ENCODE peak calls at places on chromosomes 1 and 21, in eight cellular contexts. One of them, this sample, is unnamed. For H3K36me3, the result is how much of the 10 kb centered on the place peaks cover.

GRCh38 chr1:204980870-204981405 is 62.1 kb upstream of the CNTN2 start:
- DNase-seq in sigmoid colon: no peak
- DNase-seq in gastrocnemius medialis: no peak
- DNase-seq in GM23248: no peak
- DNase-seq in left ventricle myocardium inferior: no peak
- DNase-seq in hepatocyte: no peak
- DNase-seq in right atrium auricular region: no peak
- DNase-seq in brain microvascular endothelial cell: no peak
- DNase-seq in this sample: no peak

GRCh38 chr1:232728507-232729263 is 76.5 kb upstream of the MAP10 start:
- DNase-seq in brain microvascular endothelial cell: no peak
- DNase-seq in GM23248: peak
- DNase-seq in hepatocyte: no peak
- DNase-seq in left ventricle myocardium inferior: no peak
- DNase-seq in right atrium auricular region: no peak
- DNase-seq in sigmoid colon: no peak
- DNase-seq in gastrocnemius medialis: no peak
- DNase-seq in this sample: no peak

GRCh38 chr1:237470712-237471310 is 419.9 kb downstream of the ZP4 start:
- DNase-seq in left ventricle myocardium inferior: peak
- DNase-seq in hepatocyte: no peak
- DNase-seq in gastrocnemius medialis: no peak
- DNase-seq in GM23248: no peak
- DNase-seq in sigmoid colon: no peak
- DNase-seq in brain microvascular endothelial cell: no peak
- DNase-seq in right atrium auricular region: no peak
- DNase-seq in this sample: peak

GRCh38 chr1:1332774-1333480 is 1.8 kb downstream of the TAS1R3 start:
- DNase-seq in gastrocnemius medialis: peak
- DNase-seq in sigmoid colon: no peak
- DNase-seq in GM23248: no peak
- DNase-seq in hepatocyte: no peak
- DNase-seq in right atrium auricular region: no peak
- DNase-seq in left ventricle myocardium inferior: no peak
- DNase-seq in brain microvascular endothelial cell: no peak
- DNase-seq in this sample: no peak

GRCh38 chr1:234186037-234186688 is 187.1 kb upstream of the COA6 start:
- DNase-seq in gastrocnemius medialis: peak
- DNase-seq in GM23248: peak
- DNase-seq in brain microvascular endothelial cell: no peak
- DNase-seq in left ventricle myocardium inferior: no peak
- DNase-seq in sigmoid colon: no peak
- DNase-seq in right atrium auricular region: peak
- DNase-seq in hepatocyte: peak
- DNase-seq in this sample: no peak

GRCh38 chr1:209844695-209845404 is 17.1 kb downstream of the UTP25 start:
- DNase-seq in GM23248: no peak
- DNase-seq in right atrium auricular region: no peak
- DNase-seq in left ventricle myocardium inferior: no peak
- DNase-seq in hepatocyte: no peak
- DNase-seq in brain microvascular endothelial cell: no peak
- DNase-seq in sigmoid colon: no peak
- DNase-seq in gastrocnemius medialis: no peak
- DNase-seq in this sample: no peak

GRCh38 chr1:240293706-240294105 is 202.0 kb downstream of the FMN2 start:
- DNase-seq in hepatocyte: no peak
- DNase-seq in right atrium auricular region: no peak
- DNase-seq in left ventricle myocardium inferior: no peak
- DNase-seq in GM23248: no peak
- DNase-seq in brain microvascular endothelial cell: no peak
- DNase-seq in gastrocnemius medialis: no peak
- DNase-seq in sigmoid colon: no peak
- DNase-seq in this sample: no peak

GRCh38 chr1:170678196-170678595 is 14.3 kb downstream of the PRRX1 start:
- DNase-seq in right atrium auricular region: no peak
- DNase-seq in gastrocnemius medialis: peak
- DNase-seq in hepatocyte: no peak
- DNase-seq in sigmoid colon: no peak
- DNase-seq in GM23248: peak
- DNase-seq in brain microvascular endothelial cell: no peak
- DNase-seq in left ventricle myocardium inferior: no peak
- DNase-seq in this sample: no peak

GRCh38 chr1:181099152-181100014 is 10.9 kb downstream of the IER5 start:
- DNase-seq in right atrium auricular region: no peak
- DNase-seq in left ventricle myocardium inferior: no peak
- DNase-seq in hepatocyte: peak
- DNase-seq in gastrocnemius medialis: no peak
- DNase-seq in sigmoid colon: no peak
- DNase-seq in brain microvascular endothelial cell: no peak
- DNase-seq in GM23248: peak
- DNase-seq in this sample: no peak

GRCh38 chr21:26849428-26850115 is 4.4 kb upstream of the ADAMTS1 start:
- DNase-seq in GM23248: peak
- DNase-seq in left ventricle myocardium inferior: no peak
- DNase-seq in hepatocyte: peak
- DNase-seq in gastrocnemius medialis: no peak
- DNase-seq in sigmoid colon: no peak
- DNase-seq in brain microvascular endothelial cell: peak
- DNase-seq in right atrium auricular region: no peak
- DNase-seq in this sample: peak

GRCh38 chr1:41331546-41331917 is 29.7 kb upstream of the FOXO6 start:
- DNase-seq in left ventricle myocardium inferior: no peak
- DNase-seq in brain microvascular endothelial cell: no peak
- DNase-seq in hepatocyte: no peak
- DNase-seq in GM23248: no peak
- DNase-seq in sigmoid colon: no peak
- DNase-seq in gastrocnemius medialis: no peak
- DNase-seq in right atrium auricular region: no peak
- DNase-seq in this sample: no peak

GRCh38 chr1:205916541-205916940 is 26.7 kb downstream of the SLC26A9 start:
- DNase-seq in hepatocyte: no peak
- DNase-seq in sigmoid colon: no peak
- DNase-seq in right atrium auricular region: peak
- DNase-seq in left ventricle myocardium inferior: no peak
- DNase-seq in GM23248: peak
- DNase-seq in gastrocnemius medialis: peak
- DNase-seq in brain microvascular endothelial cell: peak
- DNase-seq in this sample: no peak

GRCh38 chr1:243575070-243575469 is 275.0 kb downstream of the AKT3 start:
- DNase-seq in right atrium auricular region: no peak
- DNase-seq in hepatocyte: no peak
- DNase-seq in left ventricle myocardium inferior: no peak
- DNase-seq in gastrocnemius medialis: no peak
- DNase-seq in sigmoid colon: no peak
- DNase-seq in GM23248: no peak
- DNase-seq in brain microvascular endothelial cell: no peak
- DNase-seq in this sample: no peak

GRCh38 chr1:176338897-176339296 is 124.1 kb upstream of the PAPPA2 start:
- DNase-seq in hepatocyte: no peak
- DNase-seq in brain microvascular endothelial cell: no peak
- DNase-seq in gastrocnemius medialis: no peak
- DNase-seq in left ventricle myocardium inferior: no peak
- DNase-seq in right atrium auricular region: no peak
- DNase-seq in sigmoid colon: no peak
- DNase-seq in GM23248: peak
- DNase-seq in this sample: no peak

GRCh38 chr21:45576838-45577737 is 34.8 kb upstream of the SLC19A1 start:
- DNase-seq in sigmoid colon: peak
- DNase-seq in gastrocnemius medialis: no peak
- DNase-seq in left ventricle myocardium inferior: peak
- DNase-seq in brain microvascular endothelial cell: no peak
- DNase-seq in hepatocyte: peak
- DNase-seq in right atrium auricular region: no peak
- DNase-seq in GM23248: no peak
- DNase-seq in this sample: no peak

GRCh38 chr1:204702552-204703270 is 17.2 kb upstream of the LRRN2 start:
- DNase-seq in sigmoid colon: no peak
- DNase-seq in right atrium auricular region: no peak
- DNase-seq in GM23248: no peak
- DNase-seq in left ventricle myocardium inferior: no peak
- DNase-seq in brain microvascular endothelial cell: no peak
- DNase-seq in hepatocyte: no peak
- DNase-seq in gastrocnemius medialis: no peak
- DNase-seq in this sample: no peak

GRCh38 chr1:155834296-155834926 is 22.6 kb downstream of the GON4L start:
- DNase-seq in gastrocnemius medialis: no peak
- DNase-seq in hepatocyte: no peak
- DNase-seq in GM23248: peak
- DNase-seq in left ventricle myocardium inferior: no peak
- DNase-seq in brain microvascular endothelial cell: peak
- DNase-seq in sigmoid colon: no peak
- DNase-seq in right atrium auricular region: peak
- DNase-seq in this sample: no peak

GRCh38 chr1:204079608-204079999 is 6.7 kb downstream of the SOX13 start:
- DNase-seq in left ventricle myocardium inferior: no peak
- DNase-seq in right atrium auricular region: no peak
- DNase-seq in GM23248: no peak
- DNase-seq in brain microvascular endothelial cell: no peak
- DNase-seq in hepatocyte: no peak
- DNase-seq in sigmoid colon: peak
- DNase-seq in gastrocnemius medialis: no peak
- DNase-seq in this sample: no peak

GRCh38 chr1:14137411-14138134 is 437.6 kb downstream of the PRDM2 start:
- DNase-seq in right atrium auricular region: no peak
- DNase-seq in GM23248: no peak
- DNase-seq in gastrocnemius medialis: no peak
- DNase-seq in brain microvascular endothelial cell: no peak
- DNase-seq in hepatocyte: no peak
- DNase-seq in left ventricle myocardium inferior: no peak
- DNase-seq in sigmoid colon: no peak
- DNase-seq in this sample: no peak

GRCh38 chr1:14138627-14139026 is 438.6 kb downstream of the PRDM2 start:
- DNase-seq in gastrocnemius medialis: no peak
- DNase-seq in right atrium auricular region: no peak
- DNase-seq in brain microvascular endothelial cell: no peak
- DNase-seq in left ventricle myocardium inferior: no peak
- DNase-seq in hepatocyte: no peak
- DNase-seq in sigmoid colon: no peak
- DNase-seq in GM23248: no peak
- DNase-seq in this sample: no peak

GRCh38 chr1:14138135-14138506 is 438.1 kb downstream of the PRDM2 start:
- DNase-seq in sigmoid colon: no peak
- DNase-seq in right atrium auricular region: no peak
- DNase-seq in hepatocyte: no peak
- DNase-seq in GM23248: peak
- DNase-seq in gastrocnemius medialis: no peak
- DNase-seq in left ventricle myocardium inferior: no peak
- DNase-seq in brain microvascular endothelial cell: no peak
- DNase-seq in this sample: no peak

GRCh38 chr1:14136152-14136763 is 436.3 kb downstream of the PRDM2 start:
- DNase-seq in right atrium auricular region: no peak
- DNase-seq in brain microvascular endothelial cell: no peak
- DNase-seq in left ventricle myocardium inferior: no peak
- DNase-seq in GM23248: no peak
- DNase-seq in gastrocnemius medialis: no peak
- DNase-seq in hepatocyte: no peak
- DNase-seq in sigmoid colon: no peak
- DNase-seq in this sample: no peak

DNA sequence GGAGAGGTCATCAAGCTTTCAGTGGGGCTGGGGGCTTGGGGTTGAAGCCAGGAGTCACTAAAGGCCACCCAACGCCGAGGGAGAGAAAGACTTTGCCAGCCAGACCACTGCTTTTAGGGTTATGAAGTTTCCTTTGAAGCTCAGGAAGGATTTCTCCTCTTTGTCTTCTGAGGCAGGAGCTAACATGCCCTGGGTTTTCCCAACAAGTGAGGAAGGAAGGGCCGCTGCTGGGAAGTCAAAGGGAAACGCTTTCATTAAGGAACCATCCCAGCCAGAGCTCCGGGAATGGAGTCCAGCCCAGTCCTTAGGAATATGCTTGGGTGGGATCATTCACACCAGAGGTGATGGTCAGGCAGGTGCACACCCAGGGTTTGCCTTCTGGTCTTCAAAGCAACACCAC is 436.9 kb downstream of the PRDM2 start:
- DNase-seq in hepatocyte: no peak
- DNase-seq in gastrocnemius medialis: no peak
- DNase-seq in left ventricle myocardium inferior: no peak
- DNase-seq in GM23248: no peak
- DNase-seq in brain microvascular endothelial cell: no peak
- DNase-seq in right atrium auricular region: no peak
- DNase-seq in sigmoid colon: no peak
- DNase-seq in this sample: no peak
- H3K36me3 ChIP-seq in hepatocyte: under half
- H3K36me3 ChIP-seq in gastrocnemius medialis: under half
- H3K36me3 ChIP-seq in left ventricle myocardium inferior: under half
- H3K36me3 ChIP-seq in GM23248: under half
- H3K36me3 ChIP-seq in brain microvascular endothelial cell: under half
- H3K36me3 ChIP-seq in right atrium auricular region: under half
- H3K36me3 ChIP-seq in sigmoid colon: under half
- H3K36me3 ChIP-seq in this sample: under half

GRCh38 chr1:18229620-18230019 is 122.0 kb downstream of the IGSF21 start:
- DNase-seq in hepatocyte: no peak
- DNase-seq in brain microvascular endothelial cell: no peak
- DNase-seq in GM23248: no peak
- DNase-seq in right atrium auricular region: no peak
- DNase-seq in sigmoid colon: no peak
- DNase-seq in gastrocnemius medialis: no peak
- DNase-seq in left ventricle myocardium inferior: no peak
- DNase-seq in this sample: no peak
- H3K36me3 ChIP-seq in hepatocyte: under half
- H3K36me3 ChIP-seq in brain microvascular endothelial cell: under half
- H3K36me3 ChIP-seq in GM23248: under half
- H3K36me3 ChIP-seq in right atrium auricular region: under half
- H3K36me3 ChIP-seq in sigmoid colon: under half
- H3K36me3 ChIP-seq in gastrocnemius medialis: under half
- H3K36me3 ChIP-seq in left ventricle myocardium inferior: under half
- H3K36me3 ChIP-seq in this sample: under half

DNA sequence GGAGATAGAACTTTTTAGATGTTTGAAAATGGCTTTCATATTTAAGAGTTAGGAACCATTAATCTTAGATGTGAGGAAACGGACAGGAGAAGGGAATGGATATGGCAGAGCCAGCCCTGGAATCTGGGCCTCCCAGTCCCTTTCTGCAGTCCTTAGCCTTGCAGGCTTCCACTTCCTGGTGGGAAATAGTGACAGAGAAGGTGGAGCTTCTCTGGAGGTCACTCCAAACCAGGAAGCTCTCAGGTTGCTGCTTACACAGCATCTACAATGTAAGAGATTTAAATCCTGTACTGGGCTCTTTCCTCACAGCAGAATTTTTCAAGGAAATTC is 2.5 kb downstream of the S100A11 start:
- DNase-seq in GM23248: no peak
- DNase-seq in brain microvascular endothelial cell: no peak
- DNase-seq in gastrocnemius medialis: no peak
- DNase-seq in right atrium auricular region: no peak
- DNase-seq in left ventricle myocardium inferior: no peak
- DNase-seq in sigmoid colon: no peak
- DNase-seq in hepatocyte: no peak
- DNase-seq in this sample: no peak
- H3K36me3 ChIP-seq in GM23248: under half
- H3K36me3 ChIP-seq in brain microvascular endothelial cell: under half
- H3K36me3 ChIP-seq in gastrocnemius medialis: under half
- H3K36me3 ChIP-seq in right atrium auricular region: under half
- H3K36me3 ChIP-seq in left ventricle myocardium inferior: under half
- H3K36me3 ChIP-seq in sigmoid colon: under half
- H3K36me3 ChIP-seq in hepatocyte: under half
- H3K36me3 ChIP-seq in this sample: under half

DNA sequence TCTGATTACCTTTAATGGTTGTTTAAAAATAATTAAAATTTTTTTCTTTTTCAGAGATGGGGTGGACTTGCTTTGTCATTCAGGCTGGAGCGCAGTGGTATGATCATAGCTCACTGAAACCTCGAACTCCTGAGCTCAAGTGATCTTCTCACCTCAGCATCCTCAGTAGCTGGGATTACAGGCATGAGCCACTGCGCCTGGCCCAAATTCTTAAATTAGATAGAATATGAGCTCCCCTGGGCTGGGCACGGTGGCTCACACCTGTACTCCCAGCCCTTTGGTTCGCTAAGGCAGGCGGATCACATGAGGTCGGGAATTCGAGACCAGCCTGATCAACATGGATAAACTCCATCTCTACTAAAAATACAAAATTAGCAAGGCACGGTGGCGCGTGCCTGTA is 17.0 kb downstream of the CERS2 start:
- DNase-seq in gastrocnemius medialis: no peak
- DNase-seq in sigmoid colon: no peak
- DNase-seq in right atrium auricular region: peak
- DNase-seq in GM23248: no peak
- DNase-seq in left ventricle myocardium inferior: no peak
- DNase-seq in hepatocyte: no peak
- DNase-seq in brain microvascular endothelial cell: no peak
- DNase-seq in this sample: no peak
- H3K36me3 ChIP-seq in gastrocnemius medialis: under half
- H3K36me3 ChIP-seq in sigmoid colon: half or more
- H3K36me3 ChIP-seq in right atrium auricular region: half or more
- H3K36me3 ChIP-seq in GM23248: under half
- H3K36me3 ChIP-seq in left ventricle myocardium inferior: half or more
- H3K36me3 ChIP-seq in hepatocyte: under half
- H3K36me3 ChIP-seq in brain microvascular endothelial cell: under half
- H3K36me3 ChIP-seq in this sample: half or more